ENCODE peak calls at places on chromosomes 3 and 15, in four cellular contexts. Y is PC-3, K is choroid plexus epithelial cell, P is Peyer's patch. M is an unnamed sample.

GRCh38 chr3:156299569-156299968 is 179.2 kb downstream of the KCNAB1 start:
- DNase-seq in Y (no peak), K (no peak), P (no peak), M (no peak)

GRCh38 chr3:73432021-73432722 is 192.6 kb downstream of the PDZRN3 start:
- DNase-seq in Y (peak; percentile 55), K (peak; percentile 71), P (no peak), M (no peak)

GRCh38 chr15:95600367-95600766 is 730.1 kb upstream of the NR2F2 start:
- DNase-seq in Y (no peak), K (no peak), P (no peak), M (no peak)

GRCh38 chr15:58433597-58434333 is 2.0 kb downstream of the LIPC start:
- DNase-seq in Y (no peak), K (no peak), P (no peak), M (no peak)

GRCh38 chr3:178709047-178709446 is 172.8 kb downstream of the KCNMB2 start:
- DNase-seq in Y (no peak), K (no peak), P (no peak), M (no peak)

GRCh38 chr3:66625464-66626216 is 124.8 kb upstream of the LRIG1 start:
- DNase-seq in Y (no peak), K (peak; percentile 49), P (no peak), M (no peak)

GRCh38 chr3:71482771-71483170 is 100.8 kb downstream of the FOXP1 start:
- DNase-seq in Y (no peak), K (no peak), P (no peak), M (no peak)

GRCh38 chr3:113008117-113008516 is 17.3 kb downstream of the GTPBP8 start:
- DNase-seq in Y (no peak), K (no peak), P (no peak), M (no peak)

GRCh38 chr3:151281671-151282334 is 3.5 kb upstream of the P2RY14 start:
- DNase-seq in Y (peak; percentile 27), K (peak; percentile 50), P (no peak), M (no peak)

GRCh38 chr15:48285329-48286214 is 45.7 kb upstream of the DUT start:
- DNase-seq in Y (peak; percentile 89), K (peak; percentile 96), P (peak; percentile 74), M (no peak)

GRCh38 chr3:101687142-101687931 is 819 bp upstream of the RPL24 start:
- DNase-seq in Y (peak; percentile 39), K (no peak), P (no peak), M (no peak)

GRCh38 chr15:63974036-63974435 is 72.2 kb downstream of the DAPK2 start:
- DNase-seq in Y (no peak), K (no peak), P (no peak), M (no peak)

GRCh38 chr3:129359102-129359461 is 69.4 kb downstream of the EFCAB12 start:
- DNase-seq in Y (no peak), K (no peak), P (no peak), M (no peak)

DNA sequence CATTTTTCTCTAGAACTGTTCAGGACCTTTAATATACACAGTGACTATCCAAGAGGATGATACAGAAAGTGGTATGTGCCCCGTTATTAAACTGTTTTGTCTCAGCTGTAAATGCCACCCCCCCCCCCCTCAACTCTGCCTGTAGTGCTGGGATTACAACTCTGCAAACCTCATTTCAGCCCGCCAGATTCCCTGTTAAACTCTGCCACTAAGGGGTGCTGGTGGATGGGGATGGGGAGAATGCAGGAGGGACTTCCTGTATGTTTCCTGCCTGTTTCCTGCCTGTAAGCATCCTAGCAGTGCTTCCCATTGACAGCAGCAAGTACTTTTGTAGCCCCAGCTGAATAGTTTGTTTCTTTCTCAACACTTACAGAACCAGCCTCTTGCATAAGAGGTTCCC is 301.7 kb upstream of the RORA start:
- DNase-seq in Y (no peak), K (peak; percentile 36), P (no peak), M (no peak)
- TF ChIP-seq CTCF in Y (no peak), K (peak; percentile 49), P (no peak), M (no peak)

GRCh38 chr3:87298111-87298718 is 21.8 kb upstream of the POU1F1 start:
- DNase-seq in Y (peak; percentile 80), K (peak; percentile 72), P (no peak), M (no peak)
- TF ChIP-seq CTCF in Y (peak; percentile 92), K (peak; percentile 56), P (peak; percentile 79), M (no peak)

DNA sequence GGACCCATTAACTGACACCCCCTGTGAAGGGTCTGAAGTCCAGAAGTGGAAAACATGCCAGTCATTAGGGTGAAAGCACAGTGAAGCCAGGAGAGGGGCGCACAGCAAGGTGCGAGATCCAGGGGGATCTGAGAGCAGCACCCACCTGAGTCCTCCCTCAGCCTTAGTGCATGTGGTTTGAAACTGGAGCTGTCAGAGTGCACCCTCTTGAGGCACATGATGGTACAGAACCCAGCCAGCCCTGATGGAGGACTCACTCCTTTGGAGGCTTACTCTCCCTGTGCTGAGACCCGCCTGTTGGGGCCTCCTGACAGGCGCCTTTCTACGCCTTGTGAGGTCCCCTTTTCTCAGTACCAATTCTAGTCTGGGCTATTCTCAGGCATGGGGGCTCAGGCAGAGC is 77.8 kb downstream of the IL20RB start:
- DNase-seq in Y (peak; percentile 45), K (peak; percentile 53), P (no peak), M (no peak)
- TF ChIP-seq CTCF in Y (peak; percentile 29), K (peak; percentile 63), P (no peak), M (no peak)

GRCh38 chr3:52281980-52282801 is 3.7 kb upstream of the WDR82 start:
- DNase-seq in Y (no peak), K (no peak), P (peak; percentile 70), M (no peak)

GRCh38 chr3:52280046-52280445 is 1.6 kb upstream of the WDR82 start:
- DNase-seq in Y (no peak), K (peak; percentile 51), P (no peak), M (no peak)

GRCh38 chr3:52277071-52277964 is 1.1 kb downstream of the WDR82 start:
- DNase-seq in Y (peak; percentile 65), K (peak; percentile 78), P (peak; percentile 89), M (peak; percentile 51)

GRCh38 chr3:52278510-52279069 is at the start of gene WDR82:
- DNase-seq in Y (peak; percentile 94), K (peak; percentile 95), P (peak; percentile 99), M (peak; percentile 100)

GRCh38 chr3:52277972-52278509 is 408 bp downstream of the WDR82 start:
- DNase-seq in Y (no peak), K (peak; percentile 50), P (peak; percentile 78), M (no peak)
- TF ChIP-seq CTCF in Y (peak; percentile 19), K (peak; percentile 50), P (peak; percentile 50), M (no peak)

GRCh38 chr15:92653836-92654524 is 1.6 kb downstream of the FAM174B start:
- DNase-seq in Y (peak; percentile 69), K (peak; percentile 52), P (peak; percentile 55), M (no peak)
- TF ChIP-seq CTCF in Y (peak; percentile 28), K (peak; percentile 24), P (no peak), M (no peak)

M was measured in activated B cell treated with CpG ODN at 0.5 μM for 24 hours.